ENCODE peak calls at places on chromosome 11, in eight cellular contexts. U is transverse colon, A is IMR-90, R is stomach, K is mammary epithelial cell, C is iPS DF 6.9, P is AG04450, S is tibial artery. L is an unnamed sample. For H3K9me3, the result is how much of the 10 kb centered on the place peaks cover.

GRCh38 chr11:69841859-69842698 is 22.9 kb upstream of the FGF3 start:
- DNase-seq in K (no peak), S (no peak), P (no peak), A (peak), C (no peak), R (no peak), U (no peak), L (no peak)

GRCh38 chr11:31790649-31791048 is 20.5 kb downstream of the PAX6 start:
- DNase-seq in R (no peak), C (no peak), S (no peak), K (no peak), P (no peak), U (no peak), A (no peak), L (no peak)

GRCh38 chr11:3169235-3169951 is 4.3 kb upstream of the OSBPL5 start:
- DNase-seq in K (peak), A (peak), P (no peak), U (peak), C (no peak), S (peak), R (peak), L (peak)

GRCh38 chr11:109864834-109865557 is 228.2 kb upstream of the ZC3H12C start:
- DNase-seq in P (peak), K (peak), C (no peak), S (no peak), R (no peak), A (peak), U (no peak), L (no peak)

GRCh38 chr11:62602141-62603071 is 741 bp upstream of the MTA2 start:
- DNase-seq in S (peak), U (peak), C (no peak), P (no peak), A (peak), R (peak), K (no peak), L (peak)

GRCh38 chr11:77038825-77039326 is 4.7 kb downstream of the B3GNT6 start:
- DNase-seq in A (no peak), S (no peak), P (no peak), K (no peak), R (no peak), U (no peak), C (no peak), L (no peak)

GRCh38 chr11:110159491-110159890 is 66.3 kb downstream of the ZC3H12C start:
- DNase-seq in K (no peak), P (no peak), C (no peak), R (no peak), A (no peak), S (no peak), U (no peak), L (no peak)

GRCh38 chr11:85685820-85686459 is at the start of gene CCDC89:
- DNase-seq in K (no peak), R (peak), P (peak), A (peak), C (no peak), U (peak), S (peak), L (peak)

GRCh38 chr11:102010776-102011500 is 36.3 kb upstream of the CFAP300 start:
- DNase-seq in S (peak), R (peak), C (peak), P (peak), A (peak), U (peak), K (peak), L (peak)

GRCh38 chr11:72696866-72697428 is 22.7 kb upstream of the PDE2A start:
- DNase-seq in K (no peak), S (no peak), R (peak), P (no peak), U (no peak), A (no peak), C (no peak), L (no peak)

GRCh38 chr11:103624708-103625623 is 411.5 kb upstream of the DDI1 start:
- DNase-seq in C (no peak), P (peak), A (peak), S (no peak), U (no peak), R (no peak), K (peak), L (no peak)
- H3K9me3 ChIP-seq in C (under half), P (under half), A (under half), S (under half), U (under half), R (under half), K (under half), L (under half)

DNA sequence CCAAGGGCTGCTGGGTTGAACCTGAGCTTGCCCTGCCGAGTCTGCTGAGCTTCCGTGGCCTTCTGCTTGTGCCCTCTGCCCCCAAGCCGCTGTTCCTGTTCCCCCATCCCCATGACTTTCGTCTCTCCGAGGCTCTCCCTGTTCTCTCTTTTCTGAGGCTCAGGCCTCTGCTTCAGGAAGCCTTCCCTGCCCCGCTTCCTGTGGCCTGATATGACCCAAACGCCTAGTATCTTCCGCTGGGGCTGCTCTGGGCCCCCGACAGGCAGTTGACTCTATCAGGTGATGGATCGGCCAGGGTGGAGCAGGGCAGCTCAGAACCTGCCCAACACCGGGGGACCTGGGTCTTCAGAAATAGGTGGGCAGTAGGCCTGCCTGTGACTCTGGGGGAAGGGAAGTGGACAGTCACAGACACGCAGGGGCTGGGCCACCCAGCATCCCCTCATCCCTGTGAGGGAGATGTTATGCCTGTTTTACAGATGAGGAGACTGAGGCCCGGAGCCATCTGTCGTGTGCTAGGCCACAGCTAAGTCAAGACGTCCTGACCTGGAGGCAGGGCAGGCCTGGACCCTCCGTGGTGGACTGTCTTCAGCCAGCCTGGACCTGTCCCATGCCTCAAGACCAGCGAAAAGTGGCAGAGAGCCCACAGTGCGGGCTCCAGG is 16.3 kb downstream of the BAD start:
- DNase-seq in A (no peak), R (no peak), P (no peak), S (no peak), C (no peak), K (no peak), U (no peak), L (peak)
- H3K4me3 ChIP-seq in A (no peak), R (peak), P (no peak), S (peak), C (no peak), K (no peak), U (no peak), L (peak)

DNA sequence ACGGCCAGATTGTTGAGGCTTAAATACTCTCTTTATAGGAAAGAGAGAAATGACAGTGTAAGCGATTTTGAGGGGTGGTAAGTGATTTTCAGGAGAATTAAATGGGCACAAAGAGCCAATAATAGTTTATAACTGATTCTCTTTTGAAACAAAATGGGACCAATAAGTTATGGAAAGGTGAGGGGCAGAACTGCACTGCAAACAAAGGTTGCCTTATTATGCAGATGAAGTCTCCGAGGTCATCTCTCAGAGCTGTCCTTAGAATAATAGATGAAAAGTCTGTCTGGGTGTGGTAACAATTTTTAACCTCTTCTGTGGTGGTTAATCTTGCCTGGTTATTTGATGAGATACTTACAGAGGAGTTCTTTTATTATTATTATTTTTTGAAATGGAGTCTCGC is 14.7 kb upstream of the CRTAM start:
- DNase-seq in K (no peak), R (no peak), P (no peak), A (no peak), C (no peak), U (no peak), S (no peak), L (no peak)
- H3K9me3 ChIP-seq in K (under half), R (under half), P (under half), A (under half), C (under half), U (under half), S (under half), L (under half)

GRCh38 chr11:75765116-75765515 is 3.5 kb upstream of the DGAT2 start:
- DNase-seq in K (no peak), P (no peak), R (no peak), U (no peak), A (no peak), S (no peak), C (no peak), L (no peak)

GRCh38 chr11:75760710-75761493 is 7.7 kb upstream of the DGAT2 start:
- DNase-seq in K (peak), S (no peak), A (peak), P (no peak), C (no peak), R (no peak), U (no peak), L (no peak)

GRCh38 chr11:75763846-75764245 is 4.7 kb upstream of the DGAT2 start:
- DNase-seq in C (no peak), P (no peak), K (no peak), S (no peak), U (no peak), R (no peak), A (no peak), L (no peak)

GRCh38 chr11:75762158-75762557 is 6.4 kb upstream of the DGAT2 start:
- DNase-seq in K (no peak), R (no peak), A (no peak), S (no peak), P (no peak), C (no peak), U (no peak), L (no peak)

DNA sequence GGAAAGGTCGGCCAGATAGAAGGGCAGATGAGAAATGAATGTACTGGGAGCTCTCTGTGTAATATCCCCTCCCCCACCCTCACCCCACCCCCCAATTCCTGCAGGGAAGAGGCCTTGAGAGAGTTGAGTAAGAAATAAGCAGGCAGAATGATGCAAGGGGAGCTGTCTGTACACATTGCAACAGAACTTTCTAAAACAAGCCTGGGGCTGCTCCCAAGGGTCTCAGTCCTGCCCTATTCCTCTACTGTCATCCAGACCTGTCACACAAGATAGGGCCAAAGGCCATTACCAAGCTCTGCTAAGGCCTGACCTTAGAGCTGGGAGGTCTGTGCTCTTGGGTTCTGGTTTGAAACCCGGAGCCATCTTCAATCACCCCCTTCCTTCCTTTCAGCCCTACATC is 5.7 kb upstream of the DGAT2 start:
- DNase-seq in A (peak), C (no peak), P (no peak), K (no peak), S (no peak), R (no peak), U (no peak), L (no peak)
- H3K4me3 ChIP-seq in A (no peak), C (no peak), P (no peak), K (no peak), S (no peak), R (no peak), U (no peak), L (no peak)

GRCh38 chr11:68837583-68838571 is 3.8 kb downstream of the CPT1A start:
- DNase-seq in P (no peak), R (no peak), S (no peak), U (peak), K (no peak), A (no peak), C (no peak), L (no peak)
- H3K9me3 ChIP-seq in P (under half), R (under half), S (under half), U (under half), K (under half), A (under half), C (under half), L (under half)

GRCh38 chr11:124747406-124748099 is 4.5 kb downstream of the VSIG2 start:
- DNase-seq in R (no peak), A (no peak), P (no peak), U (no peak), K (no peak), C (no peak), S (no peak), L (no peak)
- H3K4me3 ChIP-seq in R (peak), A (no peak), P (no peak), U (no peak), K (no peak), C (no peak), S (peak), L (no peak)

GRCh38 chr11:96894587-96894986 is 504.8 kb downstream of the JRKL start:
- DNase-seq in A (no peak), P (no peak), C (no peak), R (no peak), U (no peak), S (no peak), K (no peak), L (no peak)
- H3K9me3 ChIP-seq in A (under half), P (under half), C (under half), R (under half), U (under half), S (under half), K (under half), L (under half)